ENCODE peak calls at places on chromosomes 3 and 15, in seven cellular contexts. A, R, C, H, G, S and Q are unnamed samples.
A peak's percentile ranks its signal among the peaks of the same experiment; 100 is the strongest.

GRCh38 chr3:36843065-36844051 is 79.0 kb upstream of the DCLK3 start:
- DNase-seq in A (no peak), S (peak; percentile 15), R (no peak), G (peak; percentile 20), C (peak; percentile 46), H (peak; percentile 23), Q (peak; percentile 47)

GRCh38 chr3:9397911-9398714 is 698 bp downstream of the SETD5 start:
- DNase-seq in C (peak; percentile 29), R (no peak), S (no peak), G (peak; percentile 33), A (no peak), H (peak; percentile 29), Q (no peak)

GRCh38 chr3:48023377-48023776 is 7.2 kb upstream of the MAP4 start:
- DNase-seq in S (no peak), G (no peak), A (no peak), H (peak; percentile 13), R (no peak), C (no peak), Q (no peak)

GRCh38 chr3:192929146-192929545 is 11.5 kb upstream of the MB21D2 start:
- DNase-seq in R (no peak), G (no peak), C (no peak), H (peak; percentile 62), S (peak; percentile 10), A (no peak), Q (no peak)

GRCh38 chr3:58214484-58215316 is 3.9 kb upstream of the DNASE1L3 start:
- DNase-seq in G (no peak), A (no peak), R (peak; percentile 44), S (no peak), C (peak; percentile 67), H (peak; percentile 42), Q (no peak)

GRCh38 chr3:98326036-98326435 is 27.6 kb upstream of the OR5K4 start:
- DNase-seq in C (no peak), H (no peak), A (no peak), G (no peak), S (no peak), R (no peak), Q (no peak)

GRCh38 chr3:191301982-191302381 is 27.2 kb upstream of the CCDC50 start:
- DNase-seq in C (no peak), G (no peak), R (no peak), H (no peak), S (no peak), A (no peak), Q (no peak)

GRCh38 chr15:49645937-49646336 is 25.1 kb downstream of the DTWD1 start:
- DNase-seq in A (peak; percentile 32), S (peak; percentile 31), R (no peak), C (no peak), H (peak; percentile 81), G (no peak), Q (no peak)

GRCh38 chr3:126108689-126109075 is 24.8 kb upstream of the SLC41A3 start:
- DNase-seq in R (no peak), G (no peak), C (no peak), A (no peak), H (no peak), S (no peak), Q (no peak)

GRCh38 chr3:127732879-127733350 is 60.2 kb downstream of the ABTB1 start:
- DNase-seq in C (no peak), S (no peak), H (no peak), G (no peak), A (no peak), R (peak; percentile 5), Q (no peak)

GRCh38 chr3:115961390-115961789 is 338.1 kb downstream of the GAP43 start:
- DNase-seq in G (no peak), C (no peak), H (no peak), A (no peak), S (no peak), R (no peak), Q (no peak)

GRCh38 chr3:187025656-187026320 is 95.5 kb downstream of the ST6GAL1 start:
- DNase-seq in G (no peak), S (no peak), C (no peak), H (no peak), A (no peak), R (no peak), Q (peak; percentile 59)

GRCh38 chr3:60469481-60469880 is 781.8 kb downstream of the FHIT start:
- DNase-seq in H (no peak), G (no peak), A (no peak), C (no peak), R (no peak), S (no peak), Q (no peak)

GRCh38 chr3:16448691-16449090 is 64.8 kb downstream of the RFTN1 start:
- DNase-seq in H (peak; percentile 98), R (no peak), C (no peak), G (no peak), S (peak; percentile 86), A (no peak), Q (no peak)

GRCh38 chr15:90814193-90814811 is 54.1 kb upstream of the FURIN start:
- DNase-seq in S (no peak), A (no peak), R (no peak), H (peak; percentile 38), C (no peak), G (no peak), Q (no peak)

GRCh38 chr15:73922186-73923151 is 3.8 kb upstream of the LOXL1 start:
- DNase-seq in S (peak; percentile 66), C (no peak), A (peak; percentile 31), R (no peak), H (peak; percentile 70), G (no peak), Q (no peak)